ENCODE peak calls at places on chromosomes 2 and 18, in nine cellular contexts. C is heart right ventricle; D is CD8-positive, alpha-beta memory T cell; O is IMR-90; P is esophagus muscularis mucosa; S is right atrium auricular region; Q is prostate gland; I is keratinocyte; Z is astrocyte. K is an unnamed sample. For H3K4me1, the result is how much of the 10 kb centered on the place peaks cover.

GRCh38 chr2:84495539-84496146 is 20.7 kb upstream of the DNAH6 start:
- DNase-seq in O (peak), Q (peak), Z (peak), D (peak), P (no peak), C (peak), S (no peak), I (no peak), K (peak)

GRCh38 chr2:127641846-127642510 is 4.0 kb upstream of the GPR17 start:
- DNase-seq in I (no peak), C (no peak), S (no peak), O (no peak), D (peak), P (no peak), Q (no peak), Z (no peak), K (no peak)

GRCh38 chr2:143575340-143575739 is 446.1 kb downstream of the ARHGAP15 start:
- DNase-seq in Q (no peak), Z (no peak), O (peak), C (no peak), I (no peak), P (no peak), D (no peak), S (no peak), K (no peak)

GRCh38 chr2:26035110-26035728 is 1.3 kb downstream of the RAB10 start:
- DNase-seq in Z (no peak), D (peak), C (no peak), P (no peak), Q (no peak), O (peak), S (peak), I (no peak), K (no peak)

GRCh38 chr18:43079422-43079821 is 36.1 kb downstream of the RIT2 start:
- DNase-seq in Z (no peak), O (no peak), I (no peak), P (no peak), S (no peak), D (no peak), Q (no peak), C (no peak), K (no peak)

GRCh38 chr2:54559593-54560145 is 103.5 kb downstream of the SPTBN1 start:
- DNase-seq in O (peak), C (peak), Q (peak), I (no peak), S (peak), D (no peak), P (no peak), Z (peak), K (peak)

GRCh38 chr2:63660060-63660459 is 71.3 kb downstream of the MDH1 start:
- DNase-seq in Q (no peak), P (no peak), Z (no peak), S (no peak), C (no peak), D (no peak), I (no peak), O (no peak), K (no peak)

GRCh38 chr18:59921384-59921891 is 21.6 kb downstream of the PMAIP1 start:
- DNase-seq in P (peak), S (no peak), Z (no peak), C (no peak), Q (no peak), I (no peak), D (peak), O (no peak), K (no peak)

GRCh38 chr2:176455865-176456291 is 186.6 kb downstream of the MTX2 start:
- DNase-seq in C (peak), D (no peak), S (peak), Z (peak), I (no peak), P (no peak), Q (no peak), O (peak), K (no peak)

GRCh38 chr2:11738589-11739436 is 7.6 kb upstream of the LPIN1 start:
- DNase-seq in I (no peak), D (peak), S (peak), O (peak), Z (peak), P (peak), C (peak), Q (no peak), K (peak)
- H3K4me3 ChIP-seq in I (no peak), D (no peak), S (no peak), O (no peak), Z (no peak), P (no peak), C (no peak), Q (no peak), K (no peak)

GRCh38 chr2:120317180-120317533 is 28.8 kb upstream of the INHBB start:
- DNase-seq in I (no peak), Q (no peak), S (no peak), P (no peak), C (no peak), D (no peak), Z (no peak), O (no peak), K (no peak)
- H3K4me1 ChIP-seq in I (under half), Q (under half), S (under half), P (under half), C (under half), D (under half), Z (under half), O (under half), K (under half)

GRCh38 chr18:58862851-58863538 is 1.7 kb upstream of the ZNF532 start:
- DNase-seq in Q (no peak), C (peak), S (no peak), P (no peak), D (peak), Z (peak), I (no peak), O (peak), K (peak)

GRCh38 chr18:58863539-58864145 is 1.0 kb upstream of the ZNF532 start:
- DNase-seq in Z (no peak), I (no peak), D (peak), Q (peak), C (peak), S (no peak), P (no peak), O (peak), K (peak)

GRCh38 chr18:58865714-58866113 is 1.0 kb downstream of the ZNF532 start:
- DNase-seq in I (no peak), P (no peak), D (no peak), Z (no peak), C (no peak), S (no peak), O (no peak), Q (no peak), K (no peak)

GRCh38 chr18:58866261-58867232 is 1.9 kb downstream of the ZNF532 start:
- DNase-seq in P (no peak), D (no peak), I (no peak), S (no peak), Z (no peak), C (no peak), Q (no peak), O (no peak), K (no peak)

DNA sequence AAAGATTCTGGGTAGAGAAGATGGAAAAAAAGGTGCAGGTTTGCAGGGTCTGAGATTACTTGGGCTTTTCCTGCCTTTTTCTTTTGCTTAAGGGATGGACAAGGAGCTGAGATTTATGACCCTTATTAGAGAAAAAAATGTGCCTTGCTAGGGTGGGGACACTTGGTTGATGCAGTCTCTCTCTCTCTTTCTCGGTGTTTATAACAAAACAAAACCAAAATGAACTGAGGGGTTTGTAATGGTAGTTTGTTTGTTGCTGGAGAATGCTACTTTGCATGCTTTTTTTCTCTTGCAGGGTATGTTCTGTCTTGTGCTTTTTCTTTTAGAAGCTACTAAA is 300 bp downstream of the ZNF532 start:
- DNase-seq in C (no peak), D (no peak), P (no peak), O (no peak), Q (no peak), Z (no peak), I (no peak), S (no peak), K (no peak)
- H3K4me3 ChIP-seq in C (peak), D (no peak), P (peak), O (peak), Q (peak), Z (peak), I (peak), S (peak), K (no peak)

GRCh38 chr2:101116348-101116747 is 34.8 kb downstream of the TBC1D8 start:
- DNase-seq in D (no peak), C (no peak), I (no peak), Q (no peak), P (no peak), S (no peak), O (no peak), Z (no peak), K (no peak)

GRCh38 chr2:101121174-101121573 is 30.0 kb downstream of the TBC1D8 start:
- DNase-seq in D (no peak), O (no peak), C (no peak), P (no peak), I (no peak), Z (no peak), Q (no peak), S (no peak), K (no peak)

GRCh38 chr2:101116841-101117552 is 34.2 kb downstream of the TBC1D8 start:
- DNase-seq in D (no peak), S (no peak), O (no peak), Q (no peak), C (no peak), P (no peak), I (no peak), Z (no peak), K (no peak)

GRCh38 chr2:101120124-101120996 is 30.8 kb downstream of the TBC1D8 start:
- DNase-seq in Z (peak), I (peak), D (no peak), Q (peak), S (peak), P (no peak), C (peak), O (peak), K (peak)

GRCh38 chr2:101119431-101119830 is 31.8 kb downstream of the TBC1D8 start:
- DNase-seq in C (peak), I (no peak), S (peak), Q (no peak), Z (no peak), D (no peak), O (peak), P (no peak), K (no peak)
- H3K4me1 ChIP-seq in C (half or more), I (under half), S (half or more), Q (under half), Z (under half), D (under half), O (under half), P (half or more), K (under half)

GRCh38 chr2:74439373-74440004 is 2.2 kb downstream of the RTKN start:
- DNase-seq in O (no peak), I (no peak), Z (no peak), C (no peak), P (no peak), S (no peak), Q (no peak), D (no peak), K (no peak)

GRCh38 chr2:74441111-74441689 is 537 bp downstream of the RTKN start:
- DNase-seq in C (no peak), Q (no peak), I (no peak), P (no peak), D (no peak), S (no peak), Z (no peak), O (no peak), K (no peak)

GRCh38 chr2:74438248-74438647 is 3.5 kb downstream of the RTKN start:
- DNase-seq in Q (no peak), Z (no peak), D (no peak), I (no peak), C (no peak), O (no peak), S (no peak), P (no peak), K (no peak)

GRCh38 chr2:74440378-74441110 is 1.2 kb downstream of the RTKN start:
- DNase-seq in I (no peak), P (peak), Z (peak), Q (peak), D (no peak), C (peak), S (peak), O (peak), K (peak)

DNA sequence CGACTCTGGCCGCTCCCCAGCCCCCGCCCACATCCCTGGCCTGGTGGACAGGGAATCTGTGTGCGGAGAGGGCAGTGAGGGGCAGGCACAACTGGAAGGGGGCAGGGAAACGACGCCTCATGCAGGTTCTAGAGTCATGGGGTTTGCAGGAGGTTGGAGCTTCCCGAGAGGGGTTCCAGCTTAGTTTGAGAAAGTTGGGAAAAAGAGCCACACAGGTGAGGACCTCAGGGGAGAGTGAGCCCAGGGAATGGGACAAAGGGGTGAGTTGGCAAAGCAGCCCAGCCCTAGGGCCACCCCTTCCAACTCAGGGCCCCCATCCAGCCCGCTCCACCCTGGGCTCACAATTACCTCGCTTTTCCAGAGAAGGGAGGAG is 1.7 kb downstream of the RTKN start:
- DNase-seq in O (peak), C (peak), D (no peak), Z (no peak), I (no peak), P (no peak), Q (no peak), S (peak), K (no peak)
- H3K4me3 ChIP-seq in O (peak), C (peak), D (peak), Z (peak), I (peak), P (peak), Q (peak), S (peak), K (peak)

GRCh38 chr2:39503277-39503676 is 66.2 kb upstream of the MAP4K3 start:
- DNase-seq in D (no peak), Z (no peak), P (no peak), S (no peak), O (no peak), Q (no peak), C (no peak), I (no peak), K (no peak)
- H3K4me1 ChIP-seq in D (under half), Z (under half), P (half or more), S (under half), O (under half), Q (under half), C (under half), I (under half), K (under half)